ENCODE peak calls at places on chromosome 7, in four cellular contexts. H, K, G and R are unnamed samples.

GRCh38 chr7:151060416-151061234 is 1.2 kb downstream of the SLC4A2 start:
- DNase-seq in H (peak; percentile 34), K (no peak), G (no peak), R (peak; percentile 68)

GRCh38 chr7:6536899-6537298 is 14.4 kb downstream of the GRID2IP start:
- DNase-seq in H (peak; percentile 22), K (no peak), G (no peak), R (no peak)

GRCh38 chr7:154978045-154978444 is 24.9 kb downstream of the PAXIP1 start:
- DNase-seq in H (no peak), K (no peak), G (no peak), R (no peak)

GRCh38 chr7:140304071-140304799 is 94.1 kb downstream of the SLC37A3 start:
- DNase-seq in H (peak; percentile 27), K (peak; percentile 34), G (no peak), R (peak; percentile 37)

GRCh38 chr7:142569851-142570250 is 179.4 kb upstream of the PRSS1 start:
- DNase-seq in H (peak; percentile 77), K (no peak), G (no peak), R (no peak)

GRCh38 chr7:50779427-50779826 is 3.3 kb downstream of the GRB10 start:
- DNase-seq in H (no peak), K (no peak), G (no peak), R (no peak)

GRCh38 chr7:134686782-134687181 is 40.1 kb downstream of the BPGM start:
- DNase-seq in H (peak; percentile 39), K (no peak), G (no peak), R (no peak)

GRCh38 chr7:157355784-157356511 is 19.1 kb downstream of the DNAJB6 start:
- DNase-seq in H (peak; percentile 43), K (peak; percentile 11), G (no peak), R (peak; percentile 58)

GRCh38 chr7:95476904-95477594 is 8.7 kb upstream of the ASB4 start:
- DNase-seq in H (peak; percentile 59), K (peak; percentile 50), G (peak; percentile 52), R (peak; percentile 91)

GRCh38 chr7:79182283-79182682 is 271.2 kb downstream of the MAGI2 start:
- DNase-seq in H (peak; percentile 90), K (no peak), G (no peak), R (peak; percentile 79)

GRCh38 chr7:97499204-97499603 is 232.7 kb upstream of the TAC1 start:
- DNase-seq in H (no peak), K (no peak), G (peak; percentile 5), R (peak; percentile 1)

GRCh38 chr7:94998951-94999350 is 91.6 kb downstream of the PPP1R9A start:
- DNase-seq in H (no peak), K (no peak), G (no peak), R (no peak)

GRCh38 chr7:105315357-105315756 is 73.4 kb downstream of the SRPK2 start:
- DNase-seq in H (no peak), K (no peak), G (no peak), R (no peak)

GRCh38 chr7:124996778-124997177 is 67.2 kb upstream of the POT1 start:
- DNase-seq in H (peak; percentile 14), K (no peak), G (peak; percentile 11), R (no peak)

GRCh38 chr7:43136064-43136463 is 23.6 kb downstream of the HECW1 start:
- DNase-seq in H (no peak), K (no peak), G (no peak), R (no peak)

GRCh38 chr7:98291717-98292116 is 10.2 kb downstream of the BRI3 start:
- DNase-seq in H (no peak), K (no peak), G (no peak), R (no peak)

GRCh38 chr7:85573849-85574248 is 387.0 kb upstream of the SEMA3D start:
- DNase-seq in H (no peak), K (no peak), G (no peak), R (no peak)

GRCh38 chr7:76383089-76383944 is 24.5 kb upstream of the YWHAG start:
- DNase-seq in H (peak; percentile 26), K (no peak), G (no peak), R (no peak)

GRCh38 chr7:116621649-116622048 is 50.3 kb upstream of the MET start:
- DNase-seq in H (no peak), K (no peak), G (no peak), R (peak; percentile 13)

GRCh38 chr7:102896585-102896984 is 16.2 kb upstream of the LRRC17 start:
- DNase-seq in H (no peak), K (no peak), G (no peak), R (no peak)

GRCh38 chr7:75650671-75651070 is 88.1 kb downstream of the HIP1 start:
- DNase-seq in H (peak; percentile 16), K (no peak), G (no peak), R (no peak)

GRCh38 chr7:11730725-11731124 is 101.3 kb downstream of the THSD7A start:
- DNase-seq in H (no peak), K (no peak), G (no peak), R (no peak)

GRCh38 chr7:151631149-151631967 is 111.7 kb upstream of the RHEB start:
- DNase-seq in H (peak; percentile 39), K (no peak), G (no peak), R (peak; percentile 50)

GRCh38 chr7:19560111-19560883 is 148.5 kb downstream of the POLR1F start:
- DNase-seq in H (peak; percentile 79), K (no peak), G (no peak), R (peak; percentile 100)

GRCh38 chr7:77913977-77914607 is 115.5 kb downstream of the PHTF2 start:
- DNase-seq in H (peak; percentile 39), K (no peak), G (no peak), R (no peak)

GRCh38 chr7:3119963-3120362 is 76.3 kb upstream of the CARD11 start:
- DNase-seq in H (no peak), K (no peak), G (no peak), R (no peak)

GRCh38 chr7:155545348-155545747 is 1.0 kb downstream of the CNPY1 start:
- DNase-seq in H (no peak), K (no peak), G (no peak), R (no peak)

GRCh38 chr7:19558527-19558926 is 150.3 kb downstream of the POLR1F start:
- DNase-seq in H (peak; percentile 72), K (no peak), G (no peak), R (peak; percentile 96)

GRCh38 chr7:7944619-7945282 is 23.8 kb upstream of the GLCCI1 start:
- DNase-seq in H (no peak), K (peak; percentile 28), G (no peak), R (no peak)

GRCh38 chr7:70016044-70016770 is 417.9 kb downstream of the AUTS2 start:
- DNase-seq in H (peak; percentile 91), K (no peak), G (no peak), R (no peak)

GRCh38 chr7:127245582-127245981 is 7.2 kb downstream of the GRM8 start:
- DNase-seq in H (no peak), K (no peak), G (no peak), R (no peak)

GRCh38 chr7:8386926-8387550 is 46.4 kb upstream of the NXPH1 start:
- DNase-seq in H (no peak), K (no peak), G (no peak), R (no peak)

GRCh38 chr7:366171-366916 is 76.4 kb downstream of the FOXL3 start:
- DNase-seq in H (peak; percentile 15), K (no peak), G (no peak), R (no peak)